ENCODE peak calls at places on chromosomes 7 and 10, in four cellular contexts. G is HCT116, W is PC-3, C is fibroblast of lung. Z is an unnamed sample.

GRCh38 chr7:92778972-92779371 is 57.4 kb downstream of the CDK6 start:
- DNase-seq in G (no peak), W (no peak), C (peak; percentile 87), Z (no peak)

GRCh38 chr7:102075126-102075525 is 211.5 kb upstream of the SH2B2 start:
- DNase-seq in G (no peak), W (no peak), C (no peak), Z (no peak)

GRCh38 chr7:27174077-27175004 is at the start of gene HOXA10:
- DNase-seq in G (no peak), W (peak; percentile 73), C (no peak), Z (peak; percentile 92)

GRCh38 chr10:21292763-21293517 is 232.5 kb downstream of the SKIDA1 start:
- DNase-seq in G (peak; percentile 95), W (peak; percentile 92), C (peak; percentile 98), Z (peak; percentile 89)

GRCh38 chr7:87344446-87344845 is 1.0 kb upstream of the CROT start:
- DNase-seq in G (no peak), W (no peak), C (no peak), Z (no peak)

GRCh38 chr7:69739906-69740545 is 141.8 kb downstream of the AUTS2 start:
- DNase-seq in G (no peak), W (no peak), C (peak; percentile 59), Z (no peak)

GRCh38 chr7:55026867-55027490 is 8.2 kb downstream of the EGFR start:
- DNase-seq in G (no peak), W (no peak), C (no peak), Z (no peak)

GRCh38 chr10:104300736-104301292 is 31.8 kb downstream of the GSTO2 start:
- DNase-seq in G (no peak), W (peak; percentile 79), C (peak; percentile 97), Z (no peak)

DNA sequence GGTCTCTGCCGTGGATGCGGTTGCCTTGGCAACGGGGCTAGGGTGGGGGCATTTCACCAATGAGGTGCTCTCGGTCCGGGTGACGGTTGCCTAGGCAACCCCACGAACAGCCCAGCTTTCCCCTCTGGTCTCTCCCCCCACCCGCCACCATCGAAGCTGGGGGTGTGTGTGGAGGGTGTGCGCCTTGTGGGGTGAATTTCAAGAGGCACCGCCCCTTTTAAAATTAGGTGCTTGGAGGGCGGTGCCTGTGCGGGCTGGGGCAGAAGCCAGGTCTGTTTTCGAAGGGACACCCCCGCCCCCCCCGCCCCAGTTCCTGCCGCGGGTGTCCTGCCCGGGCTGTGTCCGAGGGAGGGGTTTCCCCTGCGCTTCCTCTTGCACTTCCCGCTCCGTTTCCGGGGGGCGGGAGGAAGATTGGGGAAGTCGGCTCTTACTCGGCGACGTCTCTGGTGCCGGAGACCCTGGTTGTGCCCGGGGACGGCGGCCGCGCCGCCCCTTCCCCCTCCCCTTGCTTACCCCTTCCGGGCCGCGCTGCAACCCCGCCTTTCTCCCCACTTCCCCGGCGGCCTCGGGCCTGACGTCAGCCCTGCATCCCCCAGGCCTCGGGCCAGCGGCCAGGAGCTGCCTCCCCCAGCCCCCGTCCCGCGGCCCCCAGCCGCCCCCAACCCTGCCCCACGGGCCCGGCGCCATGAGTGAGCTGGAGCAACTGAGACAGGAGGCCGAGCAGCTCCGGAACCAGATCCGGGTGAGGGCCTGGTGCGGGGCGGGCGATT is 2.2 kb downstream of the GNB2 start:
- DNase-seq in G (no peak), W (peak; percentile 49), C (peak; percentile 67), Z (peak; percentile 96)
- H3K4me3 ChIP-seq in G (peak overlapping the region; percentile 96), W (peak overlapping the region; percentile 100), C (peak overlapping the region; percentile 82), Z (peak overlapping the region; percentile 50)

GRCh38 chr10:101839421-101840063 is 4.1 kb downstream of the KCNIP2 start:
- DNase-seq in G (peak; percentile 38), W (peak; percentile 2), C (no peak), Z (peak; percentile 81)

GRCh38 chr10:101837753-101838152 is 5.8 kb downstream of the KCNIP2 start:
- DNase-seq in G (no peak), W (no peak), C (no peak), Z (no peak)

GRCh38 chr10:101840102-101840684 is 3.4 kb downstream of the KCNIP2 start:
- DNase-seq in G (no peak), W (no peak), C (peak; percentile 41), Z (no peak)

GRCh38 chr10:101838416-101838970 is 5.1 kb downstream of the KCNIP2 start:
- DNase-seq in G (no peak), W (no peak), C (no peak), Z (no peak)

DNA sequence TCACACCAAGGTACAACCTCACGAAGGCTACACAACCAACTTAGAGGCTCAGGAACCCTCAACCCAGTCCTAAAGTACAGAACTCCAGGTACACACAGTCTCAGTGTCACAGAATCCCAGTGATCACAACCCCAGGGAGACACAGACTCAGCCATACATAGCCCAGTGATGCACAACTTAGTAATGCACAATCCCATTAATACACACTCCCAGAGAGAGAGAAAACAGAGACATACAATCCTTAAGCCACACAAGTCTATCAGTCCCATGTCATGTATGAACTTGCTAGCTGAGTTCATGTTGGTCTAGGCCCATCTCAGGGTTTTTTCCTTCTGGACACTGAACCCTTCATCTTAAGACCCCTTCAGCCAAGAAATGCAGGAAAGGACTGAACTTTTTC is 4.6 kb downstream of the KCNIP2 start:
- DNase-seq in G (no peak), W (no peak), C (no peak), Z (no peak)
- H3K9ac ChIP-seq in G (peak overlapping the region; percentile 69), W (no peak overlapping the region), C (no peak overlapping the region), Z (no peak overlapping the region)

DNA sequence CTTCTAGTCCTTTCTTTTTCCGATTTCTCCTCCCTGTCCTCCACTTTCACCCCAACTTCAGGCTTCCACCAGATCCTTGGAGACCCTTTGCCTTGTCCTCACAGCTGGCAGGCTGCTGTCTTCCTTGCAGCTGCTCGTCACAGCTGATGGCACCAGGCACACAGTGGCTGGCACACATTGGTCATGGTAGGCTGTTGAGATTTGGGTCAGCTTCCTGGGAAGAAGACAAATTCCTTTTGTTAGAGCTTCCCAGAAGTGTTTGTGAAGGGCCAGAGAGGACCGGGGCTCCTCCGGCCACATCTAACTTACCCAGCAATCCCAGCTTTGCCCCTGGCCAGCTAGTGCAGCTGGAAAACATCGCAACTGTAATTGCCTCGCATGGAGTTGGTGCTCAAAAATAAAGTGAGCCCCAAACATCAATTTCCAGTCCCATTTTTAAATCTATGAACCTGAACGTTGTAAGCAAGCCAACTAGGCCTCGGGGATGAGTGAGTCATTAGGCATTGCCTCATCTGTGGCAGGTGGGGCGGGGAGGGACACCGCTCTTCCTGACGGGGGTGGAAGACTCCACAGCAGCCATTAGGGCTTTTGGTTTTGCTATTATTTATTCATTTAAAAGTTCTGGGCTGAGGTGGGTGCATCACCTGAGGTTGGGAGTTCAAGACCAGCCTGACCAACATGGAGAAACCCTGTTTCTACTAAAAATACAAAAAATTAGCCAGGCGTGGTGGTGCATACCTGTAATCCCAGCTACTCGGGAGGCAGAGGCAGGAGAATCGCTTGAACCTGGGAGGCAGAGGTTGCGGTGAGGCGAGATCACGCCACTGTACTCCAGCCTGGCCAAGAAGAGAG is 12.4 kb downstream of the CPA5 start:
- DNase-seq in G (peak; percentile 53), W (peak; percentile 96), C (peak; percentile 85), Z (peak; percentile 91)
- TF ChIP-seq CTCF in G (no peak), W (no peak), C (no peak), Z (no peak)

GRCh38 chr7:3301472-3301778 is 373 bp downstream of the SDK1 start:
- DNase-seq in G (no peak), W (no peak), C (no peak), Z (no peak)

GRCh38 chr7:3300651-3301471 is at the start of gene SDK1:
- DNase-seq in G (peak; percentile 71), W (peak; percentile 83), C (peak; percentile 93), Z (peak; percentile 97)

GRCh38 chr7:3300221-3300650 is 816 bp upstream of the SDK1 start:
- DNase-seq in G (no peak), W (peak; percentile 4), C (peak; percentile 28), Z (peak; percentile 75)

GRCh38 chr7:3302681-3303320 is 1.7 kb downstream of the SDK1 start:
- DNase-seq in G (no peak), W (no peak), C (peak; percentile 45), Z (no peak)

DNA sequence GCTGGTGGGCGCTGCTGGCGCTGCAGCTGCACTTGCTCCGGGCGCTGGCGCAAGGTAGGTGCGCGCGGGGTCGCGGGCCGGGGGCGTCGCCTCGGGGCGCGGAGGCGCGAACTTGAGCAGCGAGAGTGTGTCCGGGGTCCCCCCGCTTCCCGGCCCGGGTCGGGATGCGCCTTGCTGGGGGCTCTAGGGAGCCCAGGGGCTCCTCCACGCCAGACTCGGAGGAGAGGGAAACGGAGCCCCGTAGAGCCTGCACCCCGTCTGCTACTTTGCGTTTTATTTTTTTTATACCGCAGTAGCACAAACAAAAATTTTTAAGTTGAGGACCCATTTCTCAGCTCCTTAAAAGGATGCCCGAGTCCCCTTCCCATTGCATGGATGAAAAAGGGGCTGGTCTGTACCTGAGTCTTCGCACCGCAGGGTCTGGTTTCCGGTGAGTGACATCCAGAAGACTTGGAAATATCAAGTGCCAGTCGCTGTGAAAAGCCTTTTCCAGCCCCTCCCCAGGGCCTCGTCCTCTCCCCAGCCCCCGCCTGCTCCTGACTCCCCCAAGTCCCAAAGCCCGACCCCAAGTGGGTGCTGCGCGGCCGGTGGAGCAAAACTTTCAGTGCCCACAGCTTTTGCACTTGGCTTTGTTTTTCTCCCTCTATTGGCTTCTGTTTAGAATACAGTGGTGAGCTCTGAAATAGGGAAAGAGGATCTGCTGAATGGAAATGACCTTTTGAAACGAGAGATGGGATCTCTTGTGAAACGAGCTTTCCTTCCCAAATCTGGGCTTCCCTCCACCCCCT is 973 bp downstream of the SDK1 start:
- DNase-seq in G (no peak), W (peak; percentile 39), C (peak; percentile 72), Z (no peak)
- H3K4me3 ChIP-seq in G (no peak overlapping the region), W (peak overlapping the region; percentile 60), C (peak overlapping the region; percentile 48), Z (peak overlapping the region; percentile 69)

DNA sequence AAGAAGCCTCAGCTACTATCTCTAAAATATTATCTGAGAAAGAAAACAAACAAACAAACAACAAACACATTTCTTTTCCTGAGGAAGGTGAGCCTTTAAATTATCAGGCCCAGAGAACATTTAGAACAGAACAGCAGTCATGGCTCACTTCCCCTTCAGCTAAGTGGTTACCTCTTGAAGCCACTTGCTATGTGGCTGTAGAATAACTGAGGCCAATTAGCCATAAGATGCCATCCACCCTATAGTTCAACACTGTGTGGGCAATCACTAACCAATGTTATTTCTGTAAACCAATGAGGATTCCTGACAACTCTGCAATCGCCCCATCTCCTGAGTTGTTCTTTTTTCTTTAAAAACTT is 3.7 kb upstream of the UPP1 start:
- DNase-seq in G (no peak), W (no peak), C (no peak), Z (no peak)
- H3K9ac ChIP-seq in G (peak overlapping the region; percentile 49), W (peak overlapping the region; percentile 48), C (no peak overlapping the region), Z (no peak overlapping the region)

GRCh38 chr10:70682920-70683600 is 10.8 kb downstream of the ADAMTS14 start:
- DNase-seq in G (no peak), W (no peak), C (no peak), Z (peak; percentile 33)

GRCh38 chr10:70685461-70685911 is 13.2 kb downstream of the ADAMTS14 start:
- DNase-seq in G (no peak), W (no peak), C (no peak), Z (no peak)

GRCh38 chr10:70684374-70684773 is 12.1 kb downstream of the ADAMTS14 start:
- DNase-seq in G (no peak), W (no peak), C (no peak), Z (no peak)

GRCh38 chr10:70683601-70684329 is 11.5 kb downstream of the ADAMTS14 start:
- DNase-seq in G (no peak), W (no peak), C (no peak), Z (peak; percentile 39)

DNA sequence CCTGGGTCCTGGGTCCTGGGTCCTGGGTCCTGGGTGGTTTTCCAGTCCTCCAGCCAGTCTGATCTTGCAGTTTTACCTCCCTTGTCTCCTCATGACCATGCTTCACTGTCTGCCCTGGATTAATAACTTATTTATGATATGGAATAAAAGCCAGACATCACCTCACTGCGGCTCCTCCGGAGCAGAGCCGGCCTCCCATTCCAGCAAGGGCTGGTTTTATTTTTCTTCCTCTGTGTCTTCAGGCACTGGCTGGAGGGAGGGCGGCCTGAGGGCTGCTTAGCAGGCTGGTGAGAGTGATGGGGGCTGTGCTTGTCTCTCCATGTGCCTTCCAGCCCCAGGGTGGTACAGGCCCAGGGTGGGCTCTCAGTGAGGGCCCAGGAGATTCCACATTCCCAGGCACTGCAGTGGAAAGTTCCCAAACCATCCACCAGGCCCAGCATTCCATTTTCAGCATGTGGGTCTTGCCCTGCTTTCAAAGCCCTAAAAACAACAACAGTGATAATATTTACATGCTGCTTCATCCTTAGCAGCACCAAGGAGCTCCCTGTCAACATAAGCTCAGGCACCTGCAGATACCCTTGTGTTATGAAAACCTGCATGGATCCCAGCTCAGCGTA is 12.6 kb downstream of the ADAMTS14 start:
- DNase-seq in G (no peak), W (no peak), C (no peak), Z (no peak)
- TF ChIP-seq CTCF in G (no peak), W (no peak), C (no peak), Z (no peak)

Z was measured in kidney.